ENCODE peak calls at places on chromosomes 13 and 19, in eight cellular contexts. One of them, this sample, is unnamed.

GRCh38 chr19:43290568-43291359 is 21.4 kb upstream of the PSG9 start:
- DNase-seq in CD8-positive, alpha-beta T cell: no peak
- DNase-seq in MCF 10A: peak
- DNase-seq in fibroblast of pulmonary artery: peak
- DNase-seq in foreskin fibroblast: peak
- DNase-seq in nephron progenitor cell: peak
- DNase-seq in breast epithelium: no peak
- DNase-seq in neural crest cell: peak
- DNase-seq in this sample: no peak

GRCh38 chr13:60242231-60242630 is 78.5 kb upstream of the DIAPH3 start:
- DNase-seq in CD8-positive, alpha-beta T cell: no peak
- DNase-seq in foreskin fibroblast: no peak
- DNase-seq in fibroblast of pulmonary artery: no peak
- DNase-seq in nephron progenitor cell: no peak
- DNase-seq in MCF 10A: no peak
- DNase-seq in neural crest cell: no peak
- DNase-seq in breast epithelium: no peak
- DNase-seq in this sample: no peak

GRCh38 chr13:45325806-45326205 is 15.2 kb downstream of the TPT1 start:
- DNase-seq in neural crest cell: no peak
- DNase-seq in MCF 10A: peak
- DNase-seq in breast epithelium: no peak
- DNase-seq in fibroblast of pulmonary artery: peak
- DNase-seq in foreskin fibroblast: peak
- DNase-seq in CD8-positive, alpha-beta T cell: no peak
- DNase-seq in nephron progenitor cell: no peak
- DNase-seq in this sample: no peak

GRCh38 chr13:97221989-97222700 is at the start of gene MBNL2:
- DNase-seq in breast epithelium: peak
- DNase-seq in CD8-positive, alpha-beta T cell: peak
- DNase-seq in fibroblast of pulmonary artery: peak
- DNase-seq in nephron progenitor cell: peak
- DNase-seq in neural crest cell: peak
- DNase-seq in MCF 10A: peak
- DNase-seq in foreskin fibroblast: peak
- DNase-seq in this sample: peak

GRCh38 chr19:41355802-41356201 is 2.1 kb upstream of the TGFB1 start:
- DNase-seq in breast epithelium: no peak
- DNase-seq in CD8-positive, alpha-beta T cell: no peak
- DNase-seq in foreskin fibroblast: no peak
- DNase-seq in nephron progenitor cell: no peak
- DNase-seq in MCF 10A: no peak
- DNase-seq in fibroblast of pulmonary artery: no peak
- DNase-seq in neural crest cell: no peak
- DNase-seq in this sample: no peak

GRCh38 chr13:45690636-45691035 is 11.5 kb upstream of the CBY2 start:
- DNase-seq in nephron progenitor cell: no peak
- DNase-seq in CD8-positive, alpha-beta T cell: no peak
- DNase-seq in neural crest cell: no peak
- DNase-seq in breast epithelium: no peak
- DNase-seq in foreskin fibroblast: no peak
- DNase-seq in fibroblast of pulmonary artery: no peak
- DNase-seq in MCF 10A: no peak
- DNase-seq in this sample: no peak

GRCh38 chr13:106701810-106702341 is 133.9 kb upstream of the ARGLU1 start:
- DNase-seq in nephron progenitor cell: no peak
- DNase-seq in breast epithelium: no peak
- DNase-seq in fibroblast of pulmonary artery: no peak
- DNase-seq in MCF 10A: no peak
- DNase-seq in foreskin fibroblast: no peak
- DNase-seq in neural crest cell: no peak
- DNase-seq in CD8-positive, alpha-beta T cell: no peak
- DNase-seq in this sample: no peak

GRCh38 chr19:5578094-5578846 is 10.5 kb upstream of the TINCR start:
- DNase-seq in breast epithelium: peak
- DNase-seq in MCF 10A: peak
- DNase-seq in fibroblast of pulmonary artery: peak
- DNase-seq in nephron progenitor cell: peak
- DNase-seq in foreskin fibroblast: peak
- DNase-seq in neural crest cell: peak
- DNase-seq in CD8-positive, alpha-beta T cell: peak
- DNase-seq in this sample: peak

GRCh38 chr13:44537238-44537637 is 38.9 kb downstream of the TSC22D1 start:
- DNase-seq in MCF 10A: no peak
- DNase-seq in CD8-positive, alpha-beta T cell: no peak
- DNase-seq in breast epithelium: no peak
- DNase-seq in nephron progenitor cell: no peak
- DNase-seq in fibroblast of pulmonary artery: no peak
- DNase-seq in neural crest cell: no peak
- DNase-seq in foreskin fibroblast: no peak
- DNase-seq in this sample: no peak

GRCh38 chr19:16371540-16371986 is 46.9 kb downstream of the KLF2 start:
- DNase-seq in foreskin fibroblast: no peak
- DNase-seq in MCF 10A: no peak
- DNase-seq in nephron progenitor cell: no peak
- DNase-seq in fibroblast of pulmonary artery: no peak
- DNase-seq in breast epithelium: no peak
- DNase-seq in CD8-positive, alpha-beta T cell: peak
- DNase-seq in neural crest cell: no peak
- DNase-seq in this sample: peak

GRCh38 chr13:93721483-93721882 is 494.9 kb downstream of the GPC6 start:
- DNase-seq in nephron progenitor cell: no peak
- DNase-seq in MCF 10A: no peak
- DNase-seq in foreskin fibroblast: no peak
- DNase-seq in breast epithelium: no peak
- DNase-seq in neural crest cell: no peak
- DNase-seq in fibroblast of pulmonary artery: no peak
- DNase-seq in CD8-positive, alpha-beta T cell: no peak
- DNase-seq in this sample: no peak

GRCh38 chr19:55486971-55487883 is 1.0 kb upstream of the SSC5D start:
- DNase-seq in CD8-positive, alpha-beta T cell: no peak
- DNase-seq in foreskin fibroblast: peak
- DNase-seq in fibroblast of pulmonary artery: peak
- DNase-seq in breast epithelium: no peak
- DNase-seq in MCF 10A: peak
- DNase-seq in neural crest cell: peak
- DNase-seq in nephron progenitor cell: peak
- DNase-seq in this sample: no peak

GRCh38 chr13:21171420-21171819 is 4.9 kb downstream of the SKA3 start:
- DNase-seq in nephron progenitor cell: no peak
- DNase-seq in neural crest cell: no peak
- DNase-seq in fibroblast of pulmonary artery: no peak
- DNase-seq in CD8-positive, alpha-beta T cell: no peak
- DNase-seq in MCF 10A: no peak
- DNase-seq in breast epithelium: no peak
- DNase-seq in foreskin fibroblast: no peak
- DNase-seq in this sample: no peak

GRCh38 chr13:21181671-21182070 is 5.2 kb downstream of the MRPL57 start:
- DNase-seq in breast epithelium: no peak
- DNase-seq in CD8-positive, alpha-beta T cell: no peak
- DNase-seq in fibroblast of pulmonary artery: no peak
- DNase-seq in foreskin fibroblast: no peak
- DNase-seq in neural crest cell: no peak
- DNase-seq in nephron progenitor cell: no peak
- DNase-seq in MCF 10A: no peak
- DNase-seq in this sample: no peak

GRCh38 chr13:21176982-21177284 is 475 bp downstream of the MRPL57 start:
- DNase-seq in nephron progenitor cell: no peak
- DNase-seq in neural crest cell: no peak
- DNase-seq in CD8-positive, alpha-beta T cell: no peak
- DNase-seq in fibroblast of pulmonary artery: no peak
- DNase-seq in breast epithelium: no peak
- DNase-seq in MCF 10A: no peak
- DNase-seq in foreskin fibroblast: no peak
- DNase-seq in this sample: no peak

GRCh38 chr13:21175656-21176194 is 627 bp downstream of the SKA3 start:
- DNase-seq in fibroblast of pulmonary artery: peak
- DNase-seq in nephron progenitor cell: no peak
- DNase-seq in foreskin fibroblast: peak
- DNase-seq in neural crest cell: no peak
- DNase-seq in breast epithelium: no peak
- DNase-seq in CD8-positive, alpha-beta T cell: no peak
- DNase-seq in MCF 10A: no peak
- DNase-seq in this sample: no peak

GRCh38 chr13:21176195-21176981 is at the start of the genes MRPL57 and SKA3:
- DNase-seq in breast epithelium: peak
- DNase-seq in neural crest cell: peak
- DNase-seq in MCF 10A: peak
- DNase-seq in fibroblast of pulmonary artery: peak
- DNase-seq in nephron progenitor cell: peak
- DNase-seq in foreskin fibroblast: peak
- DNase-seq in CD8-positive, alpha-beta T cell: peak
- DNase-seq in this sample: peak
- TF ChIP-seq CTCF in breast epithelium: peak
- TF ChIP-seq CTCF in neural crest cell: peak
- TF ChIP-seq CTCF in MCF 10A: no peak
- TF ChIP-seq CTCF in fibroblast of pulmonary artery: no peak
- TF ChIP-seq CTCF in nephron progenitor cell: no peak
- TF ChIP-seq CTCF in foreskin fibroblast: no peak
- TF ChIP-seq CTCF in CD8-positive, alpha-beta T cell: no peak
- TF ChIP-seq CTCF in this sample: no peak

GRCh38 chr13:108777421-108778420 is 148.3 kb downstream of the MYO16 start:
- DNase-seq in neural crest cell: no peak
- DNase-seq in breast epithelium: no peak
- DNase-seq in MCF 10A: no peak
- DNase-seq in nephron progenitor cell: peak
- DNase-seq in CD8-positive, alpha-beta T cell: no peak
- DNase-seq in foreskin fibroblast: peak
- DNase-seq in fibroblast of pulmonary artery: no peak
- DNase-seq in this sample: no peak
- TF ChIP-seq CTCF in neural crest cell: no peak
- TF ChIP-seq CTCF in breast epithelium: no peak
- TF ChIP-seq CTCF in MCF 10A: no peak
- TF ChIP-seq CTCF in nephron progenitor cell: no peak
- TF ChIP-seq CTCF in CD8-positive, alpha-beta T cell: no peak
- TF ChIP-seq CTCF in foreskin fibroblast: no peak
- TF ChIP-seq CTCF in fibroblast of pulmonary artery: no peak
- TF ChIP-seq CTCF in this sample: no peak

DNA sequence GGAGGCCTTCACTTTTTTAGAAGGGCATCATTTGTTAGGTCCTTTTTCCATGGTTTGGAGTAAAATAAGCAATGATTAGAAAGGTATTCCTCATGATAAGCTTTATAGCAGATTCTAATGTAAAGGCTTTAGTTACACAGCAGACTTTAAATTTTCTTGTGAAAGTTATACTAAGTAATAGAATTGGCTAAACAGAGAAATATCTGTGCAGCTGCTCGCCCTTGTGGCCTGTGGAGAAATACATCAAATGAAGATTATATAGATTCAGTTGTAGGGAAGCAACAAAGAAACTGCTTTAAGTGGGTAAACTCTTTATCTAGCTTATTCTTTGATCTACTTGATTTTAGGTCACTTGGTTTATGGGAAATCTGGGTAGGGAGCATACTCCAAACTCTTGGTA is 1269.7 kb upstream of the SPRY2 start:
- DNase-seq in foreskin fibroblast: no peak
- DNase-seq in fibroblast of pulmonary artery: no peak
- DNase-seq in nephron progenitor cell: no peak
- DNase-seq in MCF 10A: no peak
- DNase-seq in neural crest cell: no peak
- DNase-seq in breast epithelium: no peak
- DNase-seq in CD8-positive, alpha-beta T cell: no peak
- DNase-seq in this sample: no peak
- TF ChIP-seq CTCF in foreskin fibroblast: no peak
- TF ChIP-seq CTCF in fibroblast of pulmonary artery: no peak
- TF ChIP-seq CTCF in nephron progenitor cell: no peak
- TF ChIP-seq CTCF in MCF 10A: no peak
- TF ChIP-seq CTCF in neural crest cell: peak
- TF ChIP-seq CTCF in breast epithelium: no peak
- TF ChIP-seq CTCF in CD8-positive, alpha-beta T cell: no peak
- TF ChIP-seq CTCF in this sample: no peak

DNA sequence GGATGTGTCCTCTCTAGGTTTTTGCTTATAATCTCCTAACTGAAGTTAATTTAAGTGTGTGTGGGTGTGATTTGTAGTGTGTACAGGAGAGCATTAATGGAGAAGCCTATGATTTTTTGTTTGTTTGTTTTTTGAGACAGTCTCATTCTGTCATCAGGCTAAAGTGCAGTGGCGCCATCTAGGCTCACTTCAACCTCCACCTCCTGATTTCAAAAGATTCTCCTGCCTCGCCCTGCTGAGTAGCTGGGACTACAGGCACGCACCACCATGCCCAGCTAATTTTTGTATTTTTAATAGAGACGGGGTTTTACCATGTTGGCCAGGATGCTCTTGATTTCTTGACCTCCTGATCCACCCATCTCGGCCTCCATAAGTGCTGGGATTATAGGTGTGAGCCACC is 20.6 kb downstream of the ZNF701 start:
- DNase-seq in foreskin fibroblast: no peak
- DNase-seq in neural crest cell: no peak
- DNase-seq in fibroblast of pulmonary artery: no peak
- DNase-seq in nephron progenitor cell: no peak
- DNase-seq in MCF 10A: no peak
- DNase-seq in breast epithelium: no peak
- DNase-seq in CD8-positive, alpha-beta T cell: no peak
- DNase-seq in this sample: no peak
- TF ChIP-seq CTCF in foreskin fibroblast: no peak
- TF ChIP-seq CTCF in neural crest cell: peak
- TF ChIP-seq CTCF in fibroblast of pulmonary artery: no peak
- TF ChIP-seq CTCF in nephron progenitor cell: no peak
- TF ChIP-seq CTCF in MCF 10A: no peak
- TF ChIP-seq CTCF in breast epithelium: no peak
- TF ChIP-seq CTCF in CD8-positive, alpha-beta T cell: no peak
- TF ChIP-seq CTCF in this sample: no peak